ENCODE peak calls at places on chromosomes 12 and 14, in ten cellular contexts. One of them, this sample, is unnamed.

GRCh38 chr12:115109863-115110262 is 425.9 kb upstream of the TBX3 start:
- DNase-seq in stimulated activated CD8-positive, alpha-beta memory T cell treated with anti-CD3 and anti-CD28 coated beads, Interleukin-15, amount 100 ng/mL, for 1 hour: no peak
- DNase-seq in NCI-H1092 treated with DMSO at 0.1 percent for 48 hours: no peak
- DNase-seq in CD4-positive, alpha-beta T cell: no peak
- DNase-seq in T-helper 2 cell: no peak
- DNase-seq in retina: no peak
- DNase-seq in LoVo: no peak
- DNase-seq in neural progenitor cell: no peak
- DNase-seq in M059J: peak; percentile 80
- DNase-seq in stromal cell of bone marrow: no peak
- DNase-seq in this sample: no peak

GRCh38 chr14:39615352-39615751 is 183.1 kb upstream of the FBXO33 start:
- DNase-seq in M059J: no peak
- DNase-seq in stromal cell of bone marrow: no peak
- DNase-seq in NCI-H1092 treated with DMSO at 0.1 percent for 48 hours: no peak
- DNase-seq in stimulated activated CD8-positive, alpha-beta memory T cell treated with anti-CD3 and anti-CD28 coated beads, Interleukin-15, amount 100 ng/mL, for 1 hour: no peak
- DNase-seq in CD4-positive, alpha-beta T cell: no peak
- DNase-seq in LoVo: no peak
- DNase-seq in T-helper 2 cell: no peak
- DNase-seq in retina: no peak
- DNase-seq in neural progenitor cell: no peak
- DNase-seq in this sample: no peak

GRCh38 chr14:77589099-77589498 is 27.3 kb downstream of the SPTLC2 start:
- DNase-seq in LoVo: no peak
- DNase-seq in T-helper 2 cell: no peak
- DNase-seq in CD4-positive, alpha-beta T cell: no peak
- DNase-seq in stimulated activated CD8-positive, alpha-beta memory T cell treated with anti-CD3 and anti-CD28 coated beads, Interleukin-15, amount 100 ng/mL, for 1 hour: no peak
- DNase-seq in M059J: no peak
- DNase-seq in stromal cell of bone marrow: no peak
- DNase-seq in NCI-H1092 treated with DMSO at 0.1 percent for 48 hours: no peak
- DNase-seq in retina: no peak
- DNase-seq in neural progenitor cell: no peak
- DNase-seq in this sample: no peak

GRCh38 chr14:105315941-105316562 is 1.5 kb downstream of the PACS2 start:
- DNase-seq in NCI-H1092 treated with DMSO at 0.1 percent for 48 hours: no peak
- DNase-seq in stimulated activated CD8-positive, alpha-beta memory T cell treated with anti-CD3 and anti-CD28 coated beads, Interleukin-15, amount 100 ng/mL, for 1 hour: no peak
- DNase-seq in retina: no peak
- DNase-seq in neural progenitor cell: no peak
- DNase-seq in CD4-positive, alpha-beta T cell: no peak
- DNase-seq in LoVo: no peak
- DNase-seq in stromal cell of bone marrow: no peak
- DNase-seq in T-helper 2 cell: no peak
- DNase-seq in M059J: peak; percentile 51
- DNase-seq in this sample: no peak

GRCh38 chr14:69666698-69667211 is 55.4 kb downstream of the SUSD6 start:
- DNase-seq in T-helper 2 cell: no peak
- DNase-seq in stimulated activated CD8-positive, alpha-beta memory T cell treated with anti-CD3 and anti-CD28 coated beads, Interleukin-15, amount 100 ng/mL, for 1 hour: no peak
- DNase-seq in neural progenitor cell: no peak
- DNase-seq in M059J: peak; percentile 56
- DNase-seq in CD4-positive, alpha-beta T cell: no peak
- DNase-seq in stromal cell of bone marrow: no peak
- DNase-seq in LoVo: no peak
- DNase-seq in NCI-H1092 treated with DMSO at 0.1 percent for 48 hours: no peak
- DNase-seq in retina: no peak
- DNase-seq in this sample: no peak

GRCh38 chr12:6915023-6915788 is 826 bp downstream of the ENO2 start:
- DNase-seq in retina: peak; percentile 69
- DNase-seq in neural progenitor cell: peak; percentile 81
- DNase-seq in stromal cell of bone marrow: no peak
- DNase-seq in NCI-H1092 treated with DMSO at 0.1 percent for 48 hours: peak; percentile 45
- DNase-seq in CD4-positive, alpha-beta T cell: no peak
- DNase-seq in stimulated activated CD8-positive, alpha-beta memory T cell treated with anti-CD3 and anti-CD28 coated beads, Interleukin-15, amount 100 ng/mL, for 1 hour: no peak
- DNase-seq in M059J: no peak
- DNase-seq in T-helper 2 cell: no peak
- DNase-seq in LoVo: no peak
- DNase-seq in this sample: no peak

GRCh38 chr12:3047961-3048360 is 29.2 kb upstream of the TSPAN9 start:
- DNase-seq in T-helper 2 cell: no peak
- DNase-seq in CD4-positive, alpha-beta T cell: no peak
- DNase-seq in M059J: no peak
- DNase-seq in stimulated activated CD8-positive, alpha-beta memory T cell treated with anti-CD3 and anti-CD28 coated beads, Interleukin-15, amount 100 ng/mL, for 1 hour: no peak
- DNase-seq in neural progenitor cell: no peak
- DNase-seq in LoVo: no peak
- DNase-seq in stromal cell of bone marrow: no peak
- DNase-seq in retina: no peak
- DNase-seq in NCI-H1092 treated with DMSO at 0.1 percent for 48 hours: no peak
- DNase-seq in this sample: no peak

GRCh38 chr12:80622271-80622670 is 85.2 kb upstream of the MYF6 start:
- DNase-seq in CD4-positive, alpha-beta T cell: no peak
- DNase-seq in M059J: peak; percentile 48
- DNase-seq in T-helper 2 cell: no peak
- DNase-seq in stromal cell of bone marrow: no peak
- DNase-seq in LoVo: no peak
- DNase-seq in retina: no peak
- DNase-seq in NCI-H1092 treated with DMSO at 0.1 percent for 48 hours: no peak
- DNase-seq in neural progenitor cell: peak; percentile 14
- DNase-seq in stimulated activated CD8-positive, alpha-beta memory T cell treated with anti-CD3 and anti-CD28 coated beads, Interleukin-15, amount 100 ng/mL, for 1 hour: no peak
- DNase-seq in this sample: no peak

GRCh38 chr12:114744696-114745095 is 60.7 kb upstream of the TBX3 start:
- DNase-seq in retina: no peak
- DNase-seq in NCI-H1092 treated with DMSO at 0.1 percent for 48 hours: no peak
- DNase-seq in stromal cell of bone marrow: no peak
- DNase-seq in M059J: peak; percentile 71
- DNase-seq in CD4-positive, alpha-beta T cell: no peak
- DNase-seq in T-helper 2 cell: no peak
- DNase-seq in stimulated activated CD8-positive, alpha-beta memory T cell treated with anti-CD3 and anti-CD28 coated beads, Interleukin-15, amount 100 ng/mL, for 1 hour: no peak
- DNase-seq in LoVo: no peak
- DNase-seq in neural progenitor cell: no peak
- DNase-seq in this sample: no peak

GRCh38 chr14:104119119-104119699 is 19.2 kb upstream of the KIF26A start:
- DNase-seq in LoVo: no peak
- DNase-seq in M059J: no peak
- DNase-seq in T-helper 2 cell: no peak
- DNase-seq in CD4-positive, alpha-beta T cell: no peak
- DNase-seq in neural progenitor cell: no peak
- DNase-seq in retina: no peak
- DNase-seq in stimulated activated CD8-positive, alpha-beta memory T cell treated with anti-CD3 and anti-CD28 coated beads, Interleukin-15, amount 100 ng/mL, for 1 hour: no peak
- DNase-seq in NCI-H1092 treated with DMSO at 0.1 percent for 48 hours: no peak
- DNase-seq in stromal cell of bone marrow: no peak
- DNase-seq in this sample: no peak

GRCh38 chr14:101761881-101762529 is 496 bp downstream of the PPP2R5C start:
- DNase-seq in neural progenitor cell: peak; percentile 39
- DNase-seq in CD4-positive, alpha-beta T cell: peak; percentile 29
- DNase-seq in LoVo: peak; percentile 6
- DNase-seq in stromal cell of bone marrow: no peak
- DNase-seq in NCI-H1092 treated with DMSO at 0.1 percent for 48 hours: no peak
- DNase-seq in retina: peak; percentile 47
- DNase-seq in stimulated activated CD8-positive, alpha-beta memory T cell treated with anti-CD3 and anti-CD28 coated beads, Interleukin-15, amount 100 ng/mL, for 1 hour: no peak
- DNase-seq in T-helper 2 cell: peak; percentile 41
- DNase-seq in M059J: peak; percentile 10
- DNase-seq in this sample: no peak

GRCh38 chr12:126019385-126019784 is 954.1 kb downstream of the AACS start:
- DNase-seq in LoVo: no peak
- DNase-seq in retina: no peak
- DNase-seq in M059J: no peak
- DNase-seq in T-helper 2 cell: no peak
- DNase-seq in stromal cell of bone marrow: no peak
- DNase-seq in NCI-H1092 treated with DMSO at 0.1 percent for 48 hours: no peak
- DNase-seq in CD4-positive, alpha-beta T cell: no peak
- DNase-seq in stimulated activated CD8-positive, alpha-beta memory T cell treated with anti-CD3 and anti-CD28 coated beads, Interleukin-15, amount 100 ng/mL, for 1 hour: no peak
- DNase-seq in neural progenitor cell: no peak
- DNase-seq in this sample: no peak

GRCh38 chr12:133026996-133027395 is 10.3 kb upstream of the ZNF84 start:
- DNase-seq in LoVo: no peak
- DNase-seq in CD4-positive, alpha-beta T cell: no peak
- DNase-seq in M059J: peak; percentile 56
- DNase-seq in stimulated activated CD8-positive, alpha-beta memory T cell treated with anti-CD3 and anti-CD28 coated beads, Interleukin-15, amount 100 ng/mL, for 1 hour: no peak
- DNase-seq in T-helper 2 cell: no peak
- DNase-seq in NCI-H1092 treated with DMSO at 0.1 percent for 48 hours: no peak
- DNase-seq in retina: no peak
- DNase-seq in neural progenitor cell: no peak
- DNase-seq in stromal cell of bone marrow: no peak
- DNase-seq in this sample: no peak

GRCh38 chr12:112843272-112843671 is 51.7 kb downstream of the RPH3A start:
- DNase-seq in NCI-H1092 treated with DMSO at 0.1 percent for 48 hours: peak; percentile 26
- DNase-seq in stimulated activated CD8-positive, alpha-beta memory T cell treated with anti-CD3 and anti-CD28 coated beads, Interleukin-15, amount 100 ng/mL, for 1 hour: no peak
- DNase-seq in CD4-positive, alpha-beta T cell: no peak
- DNase-seq in stromal cell of bone marrow: no peak
- DNase-seq in neural progenitor cell: no peak
- DNase-seq in M059J: peak; percentile 14
- DNase-seq in retina: no peak
- DNase-seq in LoVo: no peak
- DNase-seq in T-helper 2 cell: no peak
- DNase-seq in this sample: no peak

GRCh38 chr12:122159879-122160278 is 14.1 kb downstream of the IL31 start:
- DNase-seq in NCI-H1092 treated with DMSO at 0.1 percent for 48 hours: peak; percentile 11
- DNase-seq in neural progenitor cell: no peak
- DNase-seq in CD4-positive, alpha-beta T cell: no peak
- DNase-seq in M059J: no peak
- DNase-seq in LoVo: no peak
- DNase-seq in retina: no peak
- DNase-seq in T-helper 2 cell: no peak
- DNase-seq in stromal cell of bone marrow: no peak
- DNase-seq in stimulated activated CD8-positive, alpha-beta memory T cell treated with anti-CD3 and anti-CD28 coated beads, Interleukin-15, amount 100 ng/mL, for 1 hour: no peak
- DNase-seq in this sample: no peak

GRCh38 chr12:123089631-123090353 is 61.1 kb downstream of the PITPNM2 start:
- DNase-seq in retina: no peak
- DNase-seq in CD4-positive, alpha-beta T cell: no peak
- DNase-seq in T-helper 2 cell: no peak
- DNase-seq in stimulated activated CD8-positive, alpha-beta memory T cell treated with anti-CD3 and anti-CD28 coated beads, Interleukin-15, amount 100 ng/mL, for 1 hour: no peak
- DNase-seq in LoVo: peak; percentile 84
- DNase-seq in stromal cell of bone marrow: peak; percentile 97
- DNase-seq in NCI-H1092 treated with DMSO at 0.1 percent for 48 hours: no peak
- DNase-seq in M059J: peak; percentile 98
- DNase-seq in neural progenitor cell: no peak
- DNase-seq in this sample: no peak

GRCh38 chr14:79730911-79731310 is 480.4 kb downstream of the DIO2 start:
- DNase-seq in stromal cell of bone marrow: peak; percentile 41
- DNase-seq in CD4-positive, alpha-beta T cell: no peak
- DNase-seq in T-helper 2 cell: no peak
- DNase-seq in NCI-H1092 treated with DMSO at 0.1 percent for 48 hours: no peak
- DNase-seq in M059J: peak; percentile 78
- DNase-seq in neural progenitor cell: no peak
- DNase-seq in LoVo: no peak
- DNase-seq in retina: peak; percentile 55
- DNase-seq in stimulated activated CD8-positive, alpha-beta memory T cell treated with anti-CD3 and anti-CD28 coated beads, Interleukin-15, amount 100 ng/mL, for 1 hour: no peak
- DNase-seq in this sample: no peak

GRCh38 chr12:3869860-3870259 is 3.3 kb downstream of the PARP11 start:
- DNase-seq in T-helper 2 cell: no peak
- DNase-seq in M059J: no peak
- DNase-seq in stromal cell of bone marrow: no peak
- DNase-seq in LoVo: no peak
- DNase-seq in stimulated activated CD8-positive, alpha-beta memory T cell treated with anti-CD3 and anti-CD28 coated beads, Interleukin-15, amount 100 ng/mL, for 1 hour: no peak
- DNase-seq in CD4-positive, alpha-beta T cell: peak; percentile 19
- DNase-seq in neural progenitor cell: no peak
- DNase-seq in NCI-H1092 treated with DMSO at 0.1 percent for 48 hours: no peak
- DNase-seq in retina: no peak
- DNase-seq in this sample: no peak

GRCh38 chr12:48199784-48200198 is 3.3 kb downstream of the OR10AD1 start:
- DNase-seq in stimulated activated CD8-positive, alpha-beta memory T cell treated with anti-CD3 and anti-CD28 coated beads, Interleukin-15, amount 100 ng/mL, for 1 hour: no peak
- DNase-seq in retina: no peak
- DNase-seq in LoVo: peak; percentile 35
- DNase-seq in CD4-positive, alpha-beta T cell: peak; percentile 28
- DNase-seq in T-helper 2 cell: no peak
- DNase-seq in neural progenitor cell: no peak
- DNase-seq in M059J: peak; percentile 15
- DNase-seq in NCI-H1092 treated with DMSO at 0.1 percent for 48 hours: no peak
- DNase-seq in stromal cell of bone marrow: no peak
- DNase-seq in this sample: no peak

GRCh38 chr14:74357585-74357984 is 9.3 kb downstream of the VRTN start:
- DNase-seq in retina: no peak
- DNase-seq in NCI-H1092 treated with DMSO at 0.1 percent for 48 hours: no peak
- DNase-seq in LoVo: no peak
- DNase-seq in M059J: no peak
- DNase-seq in T-helper 2 cell: no peak
- DNase-seq in stromal cell of bone marrow: no peak
- DNase-seq in stimulated activated CD8-positive, alpha-beta memory T cell treated with anti-CD3 and anti-CD28 coated beads, Interleukin-15, amount 100 ng/mL, for 1 hour: no peak
- DNase-seq in CD4-positive, alpha-beta T cell: no peak
- DNase-seq in neural progenitor cell: no peak
- DNase-seq in this sample: no peak

GRCh38 chr12:68489273-68489672 is 121.4 kb upstream of the RAP1B start:
- DNase-seq in CD4-positive, alpha-beta T cell: no peak
- DNase-seq in LoVo: no peak
- DNase-seq in neural progenitor cell: no peak
- DNase-seq in M059J: no peak
- DNase-seq in retina: no peak
- DNase-seq in stromal cell of bone marrow: no peak
- DNase-seq in T-helper 2 cell: no peak
- DNase-seq in NCI-H1092 treated with DMSO at 0.1 percent for 48 hours: no peak
- DNase-seq in stimulated activated CD8-positive, alpha-beta memory T cell treated with anti-CD3 and anti-CD28 coated beads, Interleukin-15, amount 100 ng/mL, for 1 hour: no peak
- DNase-seq in this sample: no peak

GRCh38 chr12:38153737-38154061 is 162.9 kb upstream of the ALG10B start:
- DNase-seq in T-helper 2 cell: no peak
- DNase-seq in retina: no peak
- DNase-seq in stimulated activated CD8-positive, alpha-beta memory T cell treated with anti-CD3 and anti-CD28 coated beads, Interleukin-15, amount 100 ng/mL, for 1 hour: no peak
- DNase-seq in CD4-positive, alpha-beta T cell: no peak
- DNase-seq in stromal cell of bone marrow: no peak
- DNase-seq in NCI-H1092 treated with DMSO at 0.1 percent for 48 hours: no peak
- DNase-seq in neural progenitor cell: no peak
- DNase-seq in LoVo: no peak
- DNase-seq in M059J: no peak
- DNase-seq in this sample: no peak

GRCh38 chr14:99755629-99756603 is 37.3 kb upstream of the EML1 start:
- DNase-seq in M059J: peak; percentile 94
- DNase-seq in stimulated activated CD8-positive, alpha-beta memory T cell treated with anti-CD3 and anti-CD28 coated beads, Interleukin-15, amount 100 ng/mL, for 1 hour: no peak
- DNase-seq in neural progenitor cell: no peak
- DNase-seq in NCI-H1092 treated with DMSO at 0.1 percent for 48 hours: no peak
- DNase-seq in LoVo: peak; percentile 54
- DNase-seq in CD4-positive, alpha-beta T cell: no peak
- DNase-seq in retina: no peak
- DNase-seq in T-helper 2 cell: no peak
- DNase-seq in stromal cell of bone marrow: peak; percentile 94
- DNase-seq in this sample: no peak

GRCh38 chr14:22551597-22551982 is 37.4 kb downstream of the DAD1 start:
- DNase-seq in stimulated activated CD8-positive, alpha-beta memory T cell treated with anti-CD3 and anti-CD28 coated beads, Interleukin-15, amount 100 ng/mL, for 1 hour: no peak
- DNase-seq in M059J: no peak
- DNase-seq in LoVo: no peak
- DNase-seq in neural progenitor cell: no peak
- DNase-seq in CD4-positive, alpha-beta T cell: no peak
- DNase-seq in NCI-H1092 treated with DMSO at 0.1 percent for 48 hours: no peak
- DNase-seq in stromal cell of bone marrow: no peak
- DNase-seq in retina: no peak
- DNase-seq in T-helper 2 cell: no peak
- DNase-seq in this sample: no peak

GRCh38 chr12:51788876-51789275 is 59.6 kb downstream of the FIGNL2 start:
- DNase-seq in T-helper 2 cell: no peak
- DNase-seq in NCI-H1092 treated with DMSO at 0.1 percent for 48 hours: no peak
- DNase-seq in LoVo: no peak
- DNase-seq in M059J: peak; percentile 83
- DNase-seq in CD4-positive, alpha-beta T cell: no peak
- DNase-seq in stromal cell of bone marrow: peak; percentile 42
- DNase-seq in retina: no peak
- DNase-seq in neural progenitor cell: no peak
- DNase-seq in stimulated activated CD8-positive, alpha-beta memory T cell treated with anti-CD3 and anti-CD28 coated beads, Interleukin-15, amount 100 ng/mL, for 1 hour: no peak
- DNase-seq in this sample: no peak

GRCh38 chr12:131132118-131132892 is 178.6 kb downstream of the ADGRD1 start:
- DNase-seq in M059J: peak; percentile 23
- DNase-seq in stimulated activated CD8-positive, alpha-beta memory T cell treated with anti-CD3 and anti-CD28 coated beads, Interleukin-15, amount 100 ng/mL, for 1 hour: peak; percentile 59
- DNase-seq in neural progenitor cell: peak; percentile 91
- DNase-seq in CD4-positive, alpha-beta T cell: peak; percentile 63
- DNase-seq in retina: peak; percentile 92
- DNase-seq in LoVo: peak; percentile 41
- DNase-seq in NCI-H1092 treated with DMSO at 0.1 percent for 48 hours: no peak
- DNase-seq in stromal cell of bone marrow: no peak
- DNase-seq in T-helper 2 cell: peak; percentile 54
- DNase-seq in this sample: peak; percentile 72

GRCh38 chr14:93943052-93943451 is 15.9 kb downstream of the FAM181A start:
- DNase-seq in M059J: peak; percentile 78
- DNase-seq in stromal cell of bone marrow: no peak
- DNase-seq in NCI-H1092 treated with DMSO at 0.1 percent for 48 hours: no peak
- DNase-seq in retina: no peak
- DNase-seq in stimulated activated CD8-positive, alpha-beta memory T cell treated with anti-CD3 and anti-CD28 coated beads, Interleukin-15, amount 100 ng/mL, for 1 hour: no peak
- DNase-seq in T-helper 2 cell: no peak
- DNase-seq in CD4-positive, alpha-beta T cell: no peak
- DNase-seq in neural progenitor cell: no peak
- DNase-seq in LoVo: no peak
- DNase-seq in this sample: no peak

GRCh38 chr14:60266021-60266937 is 17.3 kb downstream of the PPM1A start:
- DNase-seq in CD4-positive, alpha-beta T cell: no peak
- DNase-seq in NCI-H1092 treated with DMSO at 0.1 percent for 48 hours: no peak
- DNase-seq in M059J: peak; percentile 15
- DNase-seq in LoVo: no peak
- DNase-seq in stimulated activated CD8-positive, alpha-beta memory T cell treated with anti-CD3 and anti-CD28 coated beads, Interleukin-15, amount 100 ng/mL, for 1 hour: no peak
- DNase-seq in retina: no peak
- DNase-seq in stromal cell of bone marrow: no peak
- DNase-seq in neural progenitor cell: peak; percentile 18
- DNase-seq in T-helper 2 cell: no peak
- DNase-seq in this sample: no peak